ENCODE peak calls at places on chromosome 22, in four cellular contexts. D, R, M and L are unnamed samples.

GRCh38 chr22:23816552-23816976 is 22.2 kb downstream of the DERL3 start:
- DNase-seq in D (no peak), R (peak; percentile 17), M (no peak), L (no peak)

GRCh38 chr22:46678003-46678657 is 57.9 kb downstream of the GRAMD4 start:
- DNase-seq in R (no peak), M (no peak), D (no peak), L (no peak)

GRCh38 chr22:42673898-42674390 is 24.8 kb upstream of the CYB5R3 start:
- DNase-seq in D (no peak), R (no peak), M (no peak), L (no peak)

GRCh38 chr22:26689553-26690301 is 32.3 kb downstream of the MIAT start:
- DNase-seq in R (no peak), D (no peak), M (no peak), L (no peak)

GRCh38 chr22:31968022-31968421 is 23.7 kb downstream of the YWHAH start:
- DNase-seq in R (no peak), D (no peak), M (no peak), L (no peak)

GRCh38 chr22:44765571-44766285 is 13.4 kb downstream of the ARHGAP8 start:
- DNase-seq in R (no peak), D (no peak), M (no peak), L (no peak)

GRCh38 chr22:27480487-27480886 is 321.1 kb downstream of the MN1 start:
- DNase-seq in M (no peak), R (peak; percentile 69), D (peak; percentile 48), L (no peak)

GRCh38 chr22:19448076-19448607 is 631 bp upstream of the C22orf39 start:
- DNase-seq in M (peak; percentile 52), D (no peak), R (peak; percentile 47), L (peak; percentile 57)

GRCh38 chr22:48752451-48753380 is 1075.0 kb downstream of the BRD1 start:
- DNase-seq in R (peak; percentile 30), M (no peak), D (no peak), L (no peak)

GRCh38 chr22:38305481-38306448 is 11.5 kb downstream of the CSNK1E start:
- DNase-seq in R (peak; percentile 80), D (no peak), M (peak; percentile 64), L (peak; percentile 64)

GRCh38 chr22:31328545-31328960 is 17.6 kb downstream of the PATZ1 start:
- DNase-seq in R (no peak), D (no peak), M (no peak), L (no peak)

GRCh38 chr22:42770941-42771647 is 50.4 kb upstream of the A4GALT start:
- DNase-seq in M (no peak), R (no peak), D (no peak), L (no peak)

GRCh38 chr22:28711820-28712777 is 29.5 kb downstream of the CHEK2 start:
- DNase-seq in M (no peak), D (no peak), R (no peak), L (no peak)